ENCODE peak calls at places on chromosomes 16 and 17, in four cellular contexts. W is mammary epithelial cell, R is activated gamma-delta T cell treated with Interleukin-2 at 50 U/mL for 16 hours, B is iris pigment epithelial cell. F is an unnamed sample.

GRCh38 chr16:2170587-2171435 is 15.2 kb downstream of the TRAF7 start:
- DNase-seq in R (no peak), B (no peak), W (no peak), F (no peak)

GRCh38 chr17:74959826-74960738 is 12.5 kb downstream of the HID1 start:
- DNase-seq in R (no peak), W (peak; percentile 32), B (peak; percentile 55), F (no peak)

GRCh38 chr17:31595076-31595475 is 203.6 kb downstream of the RAB11FIP4 start:
- DNase-seq in B (peak; percentile 55), R (no peak), W (peak; percentile 52), F (no peak)

GRCh38 chr16:57313509-57313908 is 29.0 kb upstream of the PLLP start:
- DNase-seq in B (no peak), R (no peak), W (no peak), F (no peak)

GRCh38 chr16:8686879-8687278 is 12.5 kb downstream of the ABAT start:
- DNase-seq in B (no peak), W (no peak), R (no peak), F (no peak)

GRCh38 chr16:383326-384020 is 1.7 kb upstream of the PGAP6 start:
- DNase-seq in R (peak; percentile 36), W (peak; percentile 72), B (no peak), F (peak; percentile 56)

GRCh38 chr17:41481051-41481450 is at the start of gene KRT35:
- DNase-seq in B (no peak), R (no peak), W (no peak), F (no peak)

GRCh38 chr17:68489919-68490318 is 22.3 kb upstream of the PRKAR1A start:
- DNase-seq in W (no peak), R (no peak), B (no peak), F (no peak)

GRCh38 chr16:24668481-24669001 is 60.9 kb upstream of the TNRC6A start:
- DNase-seq in B (peak; percentile 65), W (peak; percentile 40), R (no peak), F (no peak)

GRCh38 chr17:57275365-57275764 is 19.0 kb downstream of the MSI2 start:
- DNase-seq in R (no peak), W (no peak), B (no peak), F (no peak)

GRCh38 chr16:67244387-67245188 is 2.7 kb downstream of the FHOD1 start:
- DNase-seq in W (peak; percentile 85), B (peak; percentile 93), R (peak; percentile 78), F (peak; percentile 69)

GRCh38 chr17:42687707-42688275 is 5.5 kb downstream of the CNTNAP1 start:
- DNase-seq in B (no peak), W (no peak), R (no peak), F (no peak)

GRCh38 chr17:77279448-77280303 is 138.9 kb downstream of the SEC14L1 start:
- DNase-seq in B (peak; percentile 29), W (peak; percentile 99), R (no peak), F (no peak)

GRCh38 chr16:82302007-82302733 is 132.1 kb upstream of the MPHOSPH6 start:
- DNase-seq in W (no peak), B (no peak), R (no peak), F (no peak)

GRCh38 chr17:80480248-80480647 is 3.8 kb upstream of the NPTX1 start:
- DNase-seq in W (no peak), R (no peak), B (no peak), F (no peak)

GRCh38 chr17:79749156-79749815 is 18.5 kb downstream of the ENPP7 start:
- DNase-seq in W (peak; percentile 27), B (peak; percentile 67), R (no peak), F (no peak)

GRCh38 chr17:6358131-6358530 is 76.8 kb downstream of the AIPL1 start:
- DNase-seq in B (no peak), W (no peak), R (no peak), F (no peak)

GRCh38 chr17:57369509-57369945 is 113.2 kb downstream of the MSI2 start:
- DNase-seq in B (peak; percentile 63), W (peak; percentile 23), R (no peak), F (no peak)

GRCh38 chr16:53041196-53041977 is 11.3 kb downstream of the CHD9NB start:
- DNase-seq in B (peak; percentile 31), R (no peak), W (peak; percentile 90), F (no peak)

F was measured in activated B cell treated with CpG ODN at 0.5 μM for 24 hours.